ENCODE peak calls at places on chromosomes 3 and 15, in nine cellular contexts. B is kidney epithelial cell; X is caudate nucleus; U is stimulated activated CD4-positive, alpha-beta T cell treated with anti-CD3 and anti-CD28 coated beads, TNF-alpha, amount 100 ng/mL, for 1 hour; Q is progenitor cell of endocrine pancreas; L is iris pigment epithelial cell; P is GM04504; S is right cardiac atrium; W is sigmoid colon. J is an unnamed sample.

GRCh38 chr15:62880278-62880677 is 162.3 kb upstream of the TPM1 start:
- DNase-seq in U (no peak), Q (no peak), S (no peak), X (no peak), W (no peak), L (peak; percentile 74), P (peak; percentile 67), B (no peak), J (no peak)

GRCh38 chr15:101501703-101502373 is 12.3 kb upstream of the PCSK6 start:
- DNase-seq in S (no peak), L (no peak), U (no peak), P (no peak), W (no peak), Q (peak; percentile 45), B (no peak), X (peak; percentile 33), J (peak; percentile 83)

GRCh38 chr15:101237161-101237775 is 14.6 kb downstream of the CHSY1 start:
- DNase-seq in L (peak; percentile 46), W (no peak), Q (no peak), S (no peak), P (no peak), B (no peak), X (no peak), U (no peak), J (no peak)

GRCh38 chr15:48862705-48863104 is 15.2 kb upstream of the EID1 start:
- DNase-seq in X (no peak), W (no peak), S (no peak), U (no peak), Q (no peak), B (no peak), P (no peak), L (no peak), J (no peak)

GRCh38 chr3:135416182-135416581 is 549.3 kb upstream of the PPP2R3A start:
- DNase-seq in Q (no peak), B (no peak), L (no peak), U (no peak), X (no peak), W (no peak), S (no peak), P (no peak), J (no peak)

GRCh38 chr3:51953445-51953844 is 1.7 kb upstream of the GPR62 start:
- DNase-seq in P (no peak), Q (no peak), S (no peak), X (no peak), L (peak; percentile 92), U (no peak), B (no peak), W (no peak), J (no peak)

GRCh38 chr3:74624301-74624700 is 9.8 kb upstream of the CNTN3 start:
- DNase-seq in U (no peak), B (no peak), X (no peak), S (no peak), Q (no peak), P (peak; percentile 60), L (peak; percentile 81), W (no peak), J (no peak)

GRCh38 chr3:62376906-62377865 is 3.8 kb upstream of the FEZF2 start:
- DNase-seq in S (no peak), Q (no peak), W (no peak), B (no peak), L (no peak), U (no peak), X (no peak), P (no peak), J (peak; percentile 71)

GRCh38 chr15:100763764-100764750 is 115.6 kb upstream of the ALDH1A3 start:
- DNase-seq in L (no peak), X (no peak), B (no peak), Q (no peak), S (no peak), W (no peak), U (no peak), P (no peak), J (no peak)

GRCh38 chr3:94417963-94418455 is 355.1 kb downstream of the NSUN3 start:
- DNase-seq in Q (no peak), W (no peak), X (no peak), S (no peak), P (no peak), B (no peak), U (no peak), L (no peak), J (no peak)

GRCh38 chr3:57952651-57953050 is 55.6 kb upstream of the FLNB start:
- DNase-seq in Q (no peak), L (no peak), U (no peak), S (no peak), P (no peak), X (no peak), B (no peak), W (no peak), J (no peak)

GRCh38 chr3:95272791-95273190 is 1209.9 kb downstream of the NSUN3 start:
- DNase-seq in U (no peak), L (no peak), B (no peak), W (no peak), X (no peak), Q (no peak), S (no peak), P (no peak), J (no peak)

GRCh38 chr3:181521831-181522230 is 189.9 kb upstream of the SOX2 start:
- DNase-seq in W (no peak), U (no peak), Q (no peak), L (no peak), P (no peak), X (no peak), S (no peak), B (no peak), J (no peak)

GRCh38 chr3:66405701-66406091 is 95.1 kb downstream of the LRIG1 start:
- DNase-seq in B (no peak), U (no peak), L (peak; percentile 60), S (no peak), Q (no peak), P (peak; percentile 76), X (peak; percentile 55), W (peak; percentile 89), J (peak; percentile 38)

GRCh38 chr3:169573129-169573528 is 90.4 kb downstream of the MECOM start:
- DNase-seq in W (no peak), L (no peak), X (no peak), U (no peak), B (no peak), P (no peak), Q (no peak), S (no peak), J (no peak)

GRCh38 chr15:74906450-74907276 is at the start of gene FAM219B:
- DNase-seq in S (peak; percentile 94), P (peak; percentile 73), Q (peak; percentile 80), B (peak; percentile 43), X (peak; percentile 88), W (peak; percentile 98), L (peak; percentile 88), U (peak; percentile 34), J (peak; percentile 93)

GRCh38 chr3:16840111-16840444 is 44.7 kb upstream of the PLCL2 start:
- DNase-seq in P (no peak), W (no peak), U (no peak), Q (no peak), B (no peak), X (no peak), S (no peak), L (peak; percentile 29), J (no peak)

GRCh38 chr3:48716508-48716981 is 476 bp downstream of the IP6K2 start:
- DNase-seq in L (no peak), P (no peak), U (no peak), Q (no peak), B (no peak), S (no peak), W (peak; percentile 67), X (peak; percentile 64), J (no peak)

GRCh38 chr3:178182337-178182761 is 353.9 kb upstream of the KCNMB2 start:
- DNase-seq in W (no peak), B (no peak), P (no peak), X (peak; percentile 30), S (peak; percentile 13), L (no peak), Q (no peak), U (no peak), J (no peak)

GRCh38 chr15:32803631-32804030 is 85.8 kb downstream of the GREM1 start:
- DNase-seq in U (no peak), L (no peak), S (no peak), P (no peak), X (no peak), Q (no peak), B (no peak), W (no peak), J (no peak)

GRCh38 chr3:115697263-115698053 is 74.1 kb downstream of the GAP43 start:
- DNase-seq in X (no peak), S (no peak), W (no peak), U (no peak), B (no peak), P (no peak), Q (no peak), L (no peak), J (no peak)

GRCh38 chr3:107662586-107662985 is 139.8 kb downstream of the BBX start:
- DNase-seq in Q (no peak), P (no peak), X (no peak), U (no peak), L (peak; percentile 73), W (no peak), B (no peak), S (no peak), J (no peak)

GRCh38 chr3:138947303-138948121 is 495 bp downstream of the FOXL2NB start:
- DNase-seq in P (no peak), Q (no peak), W (no peak), U (no peak), L (no peak), S (no peak), B (no peak), X (no peak), J (peak; percentile 57)

GRCh38 chr3:78868570-78868969 is 899.2 kb downstream of the ROBO1 start:
- DNase-seq in W (no peak), S (no peak), Q (no peak), P (no peak), B (no peak), X (no peak), U (no peak), L (no peak), J (no peak)

GRCh38 chr3:34174740-34175139 is 376.3 kb downstream of the PDCD6IP start:
- DNase-seq in S (no peak), X (no peak), B (no peak), W (no peak), Q (no peak), P (no peak), U (no peak), L (no peak), J (no peak)

GRCh38 chr3:13229291-13229949 is 156.2 kb upstream of the IQSEC1 start:
- DNase-seq in U (no peak), S (no peak), Q (no peak), B (no peak), L (peak; percentile 22), W (no peak), P (no peak), X (no peak), J (no peak)